ENCODE peak calls at places on chromosomes 1 and 21, in eight cellular contexts. L, D, K, E, P, V, Y and G are unnamed samples.

GRCh38 chr1:226708342-226708780 is 30.7 kb downstream of the ITPKB start:
- DNase-seq in P (no peak), L (peak; percentile 32), E (no peak), K (peak; percentile 49), Y (peak; percentile 71), V (no peak), D (no peak), G (peak; percentile 36)

GRCh38 chr1:18919174-18919905 is 17.0 kb upstream of the ALDH4A1 start:
- DNase-seq in V (no peak), D (no peak), E (no peak), P (no peak), Y (no peak), K (no peak), L (no peak), G (no peak)

GRCh38 chr21:33490991-33491372 is 534 bp downstream of the DNAJC28 start:
- DNase-seq in Y (no peak), V (no peak), P (no peak), D (no peak), E (no peak), K (no peak), L (no peak), G (no peak)

GRCh38 chr1:181128592-181129497 is 40.3 kb downstream of the IER5 start:
- DNase-seq in Y (no peak), K (no peak), P (no peak), D (no peak), E (peak; percentile 51), L (peak; percentile 83), V (peak; percentile 59), G (no peak)

GRCh38 chr1:10754571-10755329 is 41.7 kb downstream of the CASZ1 start:
- DNase-seq in Y (no peak), P (no peak), E (no peak), V (no peak), D (no peak), K (no peak), L (no peak), G (no peak)

GRCh38 chr1:21647431-21648373 is 21.5 kb downstream of the RAP1GAP start:
- DNase-seq in Y (no peak), E (peak; percentile 71), D (peak; percentile 52), L (no peak), P (no peak), K (no peak), V (no peak), G (peak; percentile 84)

GRCh38 chr1:184866582-184866981 is 107.7 kb downstream of the NIBAN1 start:
- DNase-seq in D (no peak), E (no peak), V (no peak), P (no peak), L (no peak), Y (no peak), K (no peak), G (no peak)

GRCh38 chr1:43367026-43367903 is 546 bp downstream of the ELOVL1 start:
- DNase-seq in D (no peak), Y (no peak), E (peak; percentile 53), L (no peak), P (no peak), K (peak; percentile 30), V (peak; percentile 41), G (peak; percentile 85)

GRCh38 chr1:111706921-111707320 is 32.3 kb downstream of the INKA2 start:
- DNase-seq in E (no peak), V (no peak), P (no peak), L (no peak), K (no peak), D (no peak), Y (no peak), G (no peak)

GRCh38 chr1:8687539-8687938 is 129.9 kb downstream of the RERE start:
- DNase-seq in L (peak; percentile 54), P (no peak), V (no peak), K (no peak), Y (no peak), D (no peak), E (no peak), G (no peak)

GRCh38 chr21:44337941-44338895 is 972 bp downstream of the CFAP410 start:
- DNase-seq in V (peak; percentile 73), Y (peak; percentile 65), E (peak; percentile 68), D (no peak), L (peak; percentile 87), K (peak; percentile 72), P (peak; percentile 53), G (peak; percentile 31)